ENCODE peak calls at places on chromosomes 4 and X, in five cellular contexts. C is CD4-positive, alpha-beta memory T cell; P is choroid plexus epithelial cell; B is cardiac muscle cell; H is lung. D is an unnamed sample.
A peak's percentile ranks its signal among the peaks of the same experiment; 100 is the strongest.

GRCh38 chr4:100100985-100101384 is 89.3 kb downstream of the DDIT4L start:
- DNase-seq in C (no peak), P (no peak), B (no peak), H (no peak), D (no peak)

GRCh38 chr4:34953145-34953799 is 1291.0 kb downstream of the ARAP2 start:
- DNase-seq in C (no peak), P (no peak), B (no peak), H (no peak), D (peak; percentile 22)

GRCh38 chr4:54513231-54513630 is 144.5 kb upstream of the KIT start:
- DNase-seq in C (no peak), P (peak; percentile 73), B (no peak), H (no peak), D (no peak)

GRCh38 chrX:102651968-102652744 is 873 bp downstream of the GPRASP1 start:
- DNase-seq in C (peak; percentile 76), P (peak; percentile 60), B (peak; percentile 15), H (no peak), D (no peak)

GRCh38 chr4:73662709-73663546 is 42.7 kb upstream of the RASSF6 start:
- DNase-seq in C (no peak), P (peak; percentile 92), B (no peak), H (no peak), D (no peak)

GRCh38 chr4:95362906-95363578 is 185.7 kb downstream of the UNC5C start:
- DNase-seq in C (no peak), P (peak; percentile 43), B (peak; percentile 32), H (no peak), D (no peak)

GRCh38 chr4:165289429-165289785 is 38.1 kb upstream of the MSMO1 start:
- DNase-seq in C (no peak), P (no peak), B (no peak), H (no peak), D (no peak)

GRCh38 chr4:105751718-105752299 is 43.2 kb downstream of the GSTCD start:
- DNase-seq in C (no peak), P (no peak), B (no peak), H (no peak), D (no peak)

GRCh38 chrX:125710403-125711062 is 390.9 kb downstream of the TEX13C start:
- DNase-seq in C (no peak), P (no peak), B (no peak), H (no peak), D (no peak)

GRCh38 chr4:99803702-99804101 is 12.9 kb upstream of the DAPP1 start:
- DNase-seq in C (no peak), P (no peak), B (no peak), H (no peak), D (no peak)

GRCh38 chr4:121256346-121256745 is 92.2 kb upstream of the TNIP3 start:
- DNase-seq in C (peak; percentile 19), P (peak; percentile 96), B (no peak), H (no peak), D (no peak)

GRCh38 chr4:186699881-186700397 is 23.7 kb downstream of the FAT1 start:
- DNase-seq in C (no peak), P (no peak), B (no peak), H (no peak), D (no peak)

GRCh38 chr4:182242793-182243192 is 409 bp upstream of the TENM3 start:
- DNase-seq in C (no peak), P (peak; percentile 81), B (no peak), H (no peak), D (no peak)

GRCh38 chrX:155841232-155841631 is 39.9 kb upstream of the VAMP7 start:
- DNase-seq in C (no peak), P (no peak), B (no peak), H (no peak), D (no peak)

GRCh38 chr4:109648266-109648996 is 54.8 kb downstream of the CASP6 start:
- DNase-seq in C (peak; percentile 83), P (peak; percentile 40), B (no peak), H (no peak), D (no peak)

GRCh38 chrX:106468433-106468832 is 143.3 kb upstream of the RADX start:
- DNase-seq in C (no peak), P (no peak), B (no peak), H (no peak), D (no peak)

GRCh38 chrX:65874765-65875164 is 165.1 kb downstream of the VSIG4 start:
- DNase-seq in C (no peak), P (no peak), B (no peak), H (no peak), D (no peak)

GRCh38 chr4:82431026-82431745 is 796 bp downstream of the ENOPH1 start:
- DNase-seq in C (peak; percentile 53), P (peak; percentile 46), B (peak; percentile 34), H (peak; percentile 39), D (no peak)

GRCh38 chr4:82394896-82395295 is 21.1 kb upstream of the HNRNPD start:
- DNase-seq in C (no peak), P (no peak), B (no peak), H (no peak), D (no peak)

GRCh38 chrX:123797543-123798447 is 62.1 kb upstream of the XIAP start:
- DNase-seq in C (no peak), P (no peak), B (no peak), H (no peak), D (no peak)

GRCh38 chr4:24973471-24974251 is 57.1 kb downstream of the LGI2 start:
- DNase-seq in C (no peak), P (no peak), B (no peak), H (peak; percentile 72), D (no peak)

GRCh38 chrX:7889680-7890079 is 37.5 kb downstream of the PNPLA4 start:
- DNase-seq in C (no peak), P (peak; percentile 1), B (no peak), H (no peak), D (no peak)

GRCh38 chr4:98261291-98262271 is at the start of gene RAP1GDS1:
- DNase-seq in C (no peak), P (peak; percentile 78), B (peak; percentile 59), H (peak; percentile 38), D (no peak)

GRCh38 chr4:2793920-2794706 is 1.2 kb downstream of the SH3BP2 start:
- DNase-seq in C (no peak), P (peak; percentile 57), B (no peak), H (no peak), D (no peak)

GRCh38 chrX:20224814-20225487 is 41.8 kb downstream of the RPS6KA3 start:
- DNase-seq in C (no peak), P (peak; percentile 42), B (no peak), H (no peak), D (no peak)

GRCh38 chr4:47238697-47239096 is 207.3 kb downstream of the GABRB1 start:
- DNase-seq in C (no peak), P (no peak), B (no peak), H (no peak), D (no peak)

DNA sequence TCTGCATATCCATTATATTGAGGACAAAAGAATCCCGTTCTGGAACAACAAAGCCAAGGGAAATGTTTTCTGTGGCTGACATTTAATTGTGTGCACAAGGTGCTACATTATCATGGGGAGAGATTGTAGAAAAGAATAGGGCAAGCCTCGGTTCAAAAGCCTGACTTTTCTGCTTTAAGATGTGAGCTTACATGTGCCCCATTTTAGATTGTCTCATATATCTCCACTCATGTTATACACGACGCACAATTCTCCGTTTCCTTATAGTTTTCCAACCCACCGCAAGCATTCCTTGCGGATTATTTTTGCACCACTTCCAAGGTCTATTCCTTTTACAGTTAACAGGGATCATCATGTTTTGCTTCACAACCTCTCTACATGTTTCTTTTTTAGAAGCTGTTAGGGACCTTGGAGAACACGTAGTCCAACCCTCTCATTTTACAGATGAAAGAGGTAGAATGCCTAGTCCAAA is 99.6 kb upstream of the MAML3 start:
- DNase-seq in C (no peak), P (no peak), B (no peak), H (no peak), D (no peak)
- H3K4me3 ChIP-seq in C (no peak overlapping the region), P (peak overlapping the region; percentile 68), B (no peak overlapping the region), H (no peak overlapping the region), D (no peak overlapping the region)

GRCh38 chrX:131792789-131793462 is 230.2 kb upstream of the STK26 start:
- DNase-seq in C (peak; percentile 89), P (peak; percentile 44), B (no peak), H (peak; percentile 92), D (no peak)
- H3K4me3 ChIP-seq in C (no peak overlapping the region), P (no peak overlapping the region), B (no peak overlapping the region), H (peak overlapping the region; percentile 37), D (no peak overlapping the region)

GRCh38 chr4:1183985-1184773 is 11.8 kb upstream of the SPON2 start:
- DNase-seq in C (no peak), P (no peak), B (no peak), H (no peak), D (no peak)
- H3K4me3 ChIP-seq in C (no peak overlapping the region), P (no peak overlapping the region), B (no peak overlapping the region), H (no peak overlapping the region), D (no peak overlapping the region)

GRCh38 chrX:153642313-153642654 is 4.7 kb upstream of the DUSP9 start:
- DNase-seq in C (no peak), P (no peak), B (peak; percentile 47), H (no peak), D (no peak)
- H3K4me3 ChIP-seq in C (no peak overlapping the region), P (no peak overlapping the region), B (peak overlapping the region; percentile 20), H (no peak overlapping the region), D (peak overlapping the region; percentile 6)

GRCh38 chr4:104490096-104490769 is 4.5 kb downstream of the CXXC4 start:
- DNase-seq in C (no peak), P (no peak), B (peak; percentile 22), H (no peak), D (no peak)
- H3K4me3 ChIP-seq in C (no peak overlapping the region), P (no peak overlapping the region), B (peak overlapping the region; percentile 61), H (no peak overlapping the region), D (peak overlapping the region; percentile 92)

DNA sequence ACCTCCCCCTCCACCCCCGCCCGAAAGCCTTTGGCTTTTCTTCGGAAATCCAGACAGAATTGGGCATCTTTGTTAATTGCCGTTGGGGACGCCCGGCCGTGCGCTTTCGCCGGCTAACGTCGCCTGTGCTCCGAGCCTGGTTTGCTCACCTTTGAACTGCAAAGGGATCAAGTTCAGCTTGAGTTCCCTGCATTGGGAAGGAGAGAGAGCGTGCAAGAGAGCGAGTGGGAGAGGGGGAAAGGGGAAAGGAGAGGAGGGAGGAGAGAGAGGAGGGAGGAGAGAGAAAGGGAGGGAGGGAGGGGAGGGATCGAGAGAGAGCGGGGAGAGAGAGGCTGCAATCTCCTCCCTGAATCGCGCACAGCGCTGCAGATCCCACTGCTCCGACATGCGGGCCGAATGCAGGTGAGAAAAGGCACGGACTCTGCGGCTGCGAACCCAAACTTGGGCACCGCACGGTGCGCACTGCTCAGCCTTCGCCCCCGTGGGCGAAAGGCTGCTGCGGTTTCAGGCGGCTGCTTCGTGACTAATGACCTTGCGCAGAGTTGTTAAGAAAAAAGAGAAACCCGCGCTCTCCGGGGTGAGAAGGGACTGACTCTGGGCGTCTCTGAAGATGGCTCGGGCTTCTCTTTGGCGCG is at the start of gene PCDH7:
- DNase-seq in C (no peak), P (peak; percentile 64), B (peak; percentile 69), H (no peak), D (no peak)
- H3K4me3 ChIP-seq in C (no peak within 1 kb of the TSS), P (peak within 1 kb of the TSS; percentile 70), B (peak within 1 kb of the TSS; percentile 92), H (peak within 1 kb of the TSS; percentile 32), D (peak within 1 kb of the TSS; percentile 55)